ENCODE peak calls at places on chromosomes 3 and 15, in six cellular contexts. One of them, this sample, is unnamed.

GRCh38 chr3:66989241-66989640 is 8.9 kb upstream of the KBTBD8 start:
- DNase-seq in endothelial cell: no peak
- DNase-seq in midbrain: no peak
- DNase-seq in NT2/D1: peak; percentile 47
- DNase-seq in head of caudate nucleus: no peak
- DNase-seq in sigmoid colon: no peak
- DNase-seq in this sample: no peak

GRCh38 chr15:65060641-65061397 is 7.0 kb downstream of the RASL12 start:
- DNase-seq in endothelial cell: no peak
- DNase-seq in midbrain: peak; percentile 79
- DNase-seq in NT2/D1: no peak
- DNase-seq in head of caudate nucleus: peak; percentile 67
- DNase-seq in sigmoid colon: peak; percentile 72
- DNase-seq in this sample: no peak

GRCh38 chr3:184299488-184300376 is 691 bp downstream of the PSMD2 start:
- DNase-seq in endothelial cell: no peak
- DNase-seq in midbrain: no peak
- DNase-seq in NT2/D1: no peak
- DNase-seq in head of caudate nucleus: no peak
- DNase-seq in sigmoid colon: no peak
- DNase-seq in this sample: no peak

GRCh38 chr3:149393355-149394165 is 16.1 kb upstream of the TM4SF1 start:
- DNase-seq in endothelial cell: peak; percentile 70
- DNase-seq in midbrain: peak; percentile 32
- DNase-seq in NT2/D1: peak; percentile 76
- DNase-seq in head of caudate nucleus: peak; percentile 38
- DNase-seq in sigmoid colon: no peak
- DNase-seq in this sample: peak; percentile 74

GRCh38 chr3:196918968-196919367 is 23.4 kb downstream of the NCBP2 start:
- DNase-seq in endothelial cell: no peak
- DNase-seq in midbrain: no peak
- DNase-seq in NT2/D1: no peak
- DNase-seq in head of caudate nucleus: no peak
- DNase-seq in sigmoid colon: no peak
- DNase-seq in this sample: no peak

GRCh38 chr3:45008117-45008516 is 18.0 kb upstream of the CLEC3B start:
- DNase-seq in endothelial cell: no peak
- DNase-seq in midbrain: no peak
- DNase-seq in NT2/D1: no peak
- DNase-seq in head of caudate nucleus: no peak
- DNase-seq in sigmoid colon: no peak
- DNase-seq in this sample: no peak

GRCh38 chr3:134344560-134344959 is 29.7 kb downstream of the AMOTL2 start:
- DNase-seq in endothelial cell: no peak
- DNase-seq in midbrain: no peak
- DNase-seq in NT2/D1: no peak
- DNase-seq in head of caudate nucleus: no peak
- DNase-seq in sigmoid colon: no peak
- DNase-seq in this sample: no peak

GRCh38 chr3:119778176-119778575 is 3.7 kb upstream of the NR1I2 start:
- DNase-seq in endothelial cell: no peak
- DNase-seq in midbrain: no peak
- DNase-seq in NT2/D1: no peak
- DNase-seq in head of caudate nucleus: no peak
- DNase-seq in sigmoid colon: no peak
- DNase-seq in this sample: no peak

GRCh38 chr3:25992606-25993005 is 202.7 kb downstream of the OXSM start:
- DNase-seq in endothelial cell: no peak
- DNase-seq in midbrain: no peak
- DNase-seq in NT2/D1: no peak
- DNase-seq in head of caudate nucleus: no peak
- DNase-seq in sigmoid colon: no peak
- DNase-seq in this sample: no peak

GRCh38 chr3:182490601-182491485 is 302.5 kb upstream of the ATP11B start:
- DNase-seq in endothelial cell: peak; percentile 18
- DNase-seq in midbrain: peak; percentile 81
- DNase-seq in NT2/D1: peak; percentile 16
- DNase-seq in head of caudate nucleus: no peak
- DNase-seq in sigmoid colon: no peak
- DNase-seq in this sample: no peak

GRCh38 chr3:38579146-38579545 is 70.3 kb downstream of the SCN5A start:
- DNase-seq in endothelial cell: no peak
- DNase-seq in midbrain: no peak
- DNase-seq in NT2/D1: no peak
- DNase-seq in head of caudate nucleus: no peak
- DNase-seq in sigmoid colon: no peak
- DNase-seq in this sample: no peak

GRCh38 chr3:177357352-177358084 is 160.2 kb upstream of the TBL1XR1 start:
- DNase-seq in endothelial cell: no peak
- DNase-seq in midbrain: no peak
- DNase-seq in NT2/D1: no peak
- DNase-seq in head of caudate nucleus: no peak
- DNase-seq in sigmoid colon: no peak
- DNase-seq in this sample: peak; percentile 32

GRCh38 chr3:108662141-108662738 is 72.7 kb downstream of the DZIP3 start:
- DNase-seq in endothelial cell: peak; percentile 31
- DNase-seq in midbrain: peak; percentile 64
- DNase-seq in NT2/D1: peak; percentile 33
- DNase-seq in head of caudate nucleus: no peak
- DNase-seq in sigmoid colon: no peak
- DNase-seq in this sample: peak; percentile 66

GRCh38 chr3:147934316-147935188 is 525.4 kb downstream of the ZIC1 start:
- DNase-seq in endothelial cell: no peak
- DNase-seq in midbrain: no peak
- DNase-seq in NT2/D1: peak; percentile 68
- DNase-seq in head of caudate nucleus: no peak
- DNase-seq in sigmoid colon: no peak
- DNase-seq in this sample: no peak

GRCh38 chr15:66126057-66126855 is 127.3 kb downstream of the MEGF11 start:
- DNase-seq in endothelial cell: no peak
- DNase-seq in midbrain: no peak
- DNase-seq in NT2/D1: no peak
- DNase-seq in head of caudate nucleus: no peak
- DNase-seq in sigmoid colon: no peak
- DNase-seq in this sample: no peak

GRCh38 chr3:192482809-192483208 is 244.5 kb downstream of the FGF12 start:
- DNase-seq in endothelial cell: no peak
- DNase-seq in midbrain: no peak
- DNase-seq in NT2/D1: no peak
- DNase-seq in head of caudate nucleus: no peak
- DNase-seq in sigmoid colon: no peak
- DNase-seq in this sample: no peak

GRCh38 chr3:140206196-140207040 is 271.4 kb downstream of the CLSTN2 start:
- DNase-seq in endothelial cell: peak; percentile 61
- DNase-seq in midbrain: no peak
- DNase-seq in NT2/D1: no peak
- DNase-seq in head of caudate nucleus: no peak
- DNase-seq in sigmoid colon: no peak
- DNase-seq in this sample: peak; percentile 39